ENCODE peak calls at places on chromosome 3, in eight cellular contexts. N, X, O, L, T, U, E and C are unnamed samples.

GRCh38 chr3:14450506-14450905 is 48.1 kb downstream of the SLC6A6 start:
- DNase-seq in N (no peak), X (no peak), O (no peak), L (no peak), T (no peak), U (no peak), E (no peak), C (no peak)

GRCh38 chr3:17065315-17065714 is 180.6 kb downstream of the PLCL2 start:
- DNase-seq in N (no peak), X (peak), O (no peak), L (no peak), T (peak), U (no peak), E (no peak), C (no peak)

GRCh38 chr3:141446737-141447136 is 40.1 kb upstream of the RASA2 start:
- DNase-seq in N (no peak), X (no peak), O (no peak), L (no peak), T (no peak), U (no peak), E (no peak), C (no peak)

GRCh38 chr3:173548261-173548660 is 150.7 kb downstream of the NLGN1 start:
- DNase-seq in N (no peak), X (no peak), O (no peak), L (no peak), T (no peak), U (no peak), E (no peak), C (no peak)

GRCh38 chr3:55690746-55691540 is 203.8 kb upstream of the WNT5A start:
- DNase-seq in N (no peak), X (no peak), O (no peak), L (no peak), T (peak), U (no peak), E (no peak), C (peak)

GRCh38 chr3:188890572-188891270 is 281.1 kb upstream of the TPRG1 start:
- DNase-seq in N (no peak), X (no peak), O (no peak), L (no peak), T (no peak), U (no peak), E (no peak), C (no peak)

GRCh38 chr3:187746479-187747335 is 1.4 kb upstream of the BCL6 start:
- DNase-seq in N (no peak), X (no peak), O (no peak), L (peak), T (no peak), U (no peak), E (peak), C (no peak)

GRCh38 chr3:157618075-157618760 is 115.0 kb upstream of the VEPH1 start:
- DNase-seq in N (peak), X (peak), O (no peak), L (no peak), T (peak), U (no peak), E (no peak), C (peak)

GRCh38 chr3:119967353-119968006 is 126.8 kb downstream of the GSK3B start:
- DNase-seq in N (no peak), X (no peak), O (no peak), L (no peak), T (no peak), U (no peak), E (no peak), C (no peak)

GRCh38 chr3:48428863-48429415 is 947 bp downstream of the PLXNB1 start:
- DNase-seq in N (no peak), X (peak), O (peak), L (no peak), T (no peak), U (peak), E (peak), C (peak)

GRCh38 chr3:30659270-30660127 is 53.1 kb downstream of the TGFBR2 start:
- DNase-seq in N (peak), X (no peak), O (no peak), L (no peak), T (no peak), U (no peak), E (no peak), C (no peak)

GRCh38 chr3:18301781-18302180 is 123.4 kb downstream of the SATB1 start:
- DNase-seq in N (no peak), X (no peak), O (no peak), L (no peak), T (no peak), U (no peak), E (no peak), C (no peak)

GRCh38 chr3:13414040-13414729 is 5.9 kb downstream of the NUP210 start:
- DNase-seq in N (no peak), X (no peak), O (no peak), L (peak), T (no peak), U (peak), E (no peak), C (no peak)

GRCh38 chr3:177538743-177539730 is 341.8 kb upstream of the TBL1XR1 start:
- DNase-seq in N (no peak), X (no peak), O (no peak), L (peak), T (no peak), U (no peak), E (no peak), C (no peak)

GRCh38 chr3:14203521-14204079 is 25.0 kb downstream of the LSM3 start:
- DNase-seq in N (peak), X (peak), O (peak), L (peak), T (peak), U (peak), E (peak), C (peak)

GRCh38 chr3:126129408-126129891 is 45.5 kb upstream of the SLC41A3 start:
- DNase-seq in N (no peak), X (no peak), O (no peak), L (no peak), T (no peak), U (peak), E (peak), C (no peak)

GRCh38 chr3:170330366-170330765 is 27.1 kb upstream of the SKIL start:
- DNase-seq in N (peak), X (no peak), O (no peak), L (no peak), T (no peak), U (no peak), E (no peak), C (no peak)

GRCh38 chr3:99845999-99846398 is 28.3 kb downstream of the CMSS1 start:
- DNase-seq in N (no peak), X (no peak), O (no peak), L (no peak), T (no peak), U (no peak), E (no peak), C (no peak)

GRCh38 chr3:112650472-112650871 is 9.5 kb upstream of the CCDC80 start:
- DNase-seq in N (no peak), X (no peak), O (no peak), L (no peak), T (no peak), U (no peak), E (no peak), C (no peak)

GRCh38 chr3:24199305-24199704 is 254.2 kb downstream of the NR1D2 start:
- DNase-seq in N (no peak), X (no peak), O (no peak), L (no peak), T (no peak), U (no peak), E (no peak), C (no peak)

GRCh38 chr3:22231061-22231460 is 480.1 kb upstream of the ZNF385D start:
- DNase-seq in N (no peak), X (no peak), O (no peak), L (no peak), T (no peak), U (no peak), E (no peak), C (no peak)

GRCh38 chr3:14278265-14278798 is 99.7 kb downstream of the LSM3 start:
- DNase-seq in N (no peak), X (no peak), O (no peak), L (no peak), T (no peak), U (no peak), E (no peak), C (no peak)

GRCh38 chr3:100401674-100402036 is 316 bp downstream of the LNP1 start:
- DNase-seq in N (no peak), X (no peak), O (peak), L (peak), T (peak), U (peak), E (peak), C (no peak)

GRCh38 chr3:185059766-185060165 is 93.1 kb downstream of the C3orf70 start:
- DNase-seq in N (no peak), X (no peak), O (no peak), L (no peak), T (no peak), U (no peak), E (no peak), C (no peak)

GRCh38 chr3:194285024-194285858 is 65.9 kb downstream of the CPN2 start:
- DNase-seq in N (no peak), X (no peak), O (no peak), L (no peak), T (no peak), U (no peak), E (peak), C (no peak)